ENCODE peak calls at places on chromosome 17, in ten cellular contexts. L, J, H, S, G, C, Y, M, K and D are unnamed samples. For H3K4me1, the result is how much of the 10 kb centered on the place peaks cover.

GRCh38 chr17:47686661-47687327 is 7.2 kb upstream of the TBKBP1 start:
- DNase-seq in L (no peak), J (no peak), H (peak), S (no peak), G (no peak), C (no peak), Y (peak), M (no peak), K (no peak), D (no peak)

GRCh38 chr17:59437766-59438165 is 106.3 kb downstream of the YPEL2 start:
- DNase-seq in L (no peak), J (no peak), H (no peak), S (no peak), G (no peak), C (no peak), Y (no peak), M (no peak), K (no peak), D (no peak)

GRCh38 chr17:4506180-4506814 is 7.6 kb downstream of the SPNS2 start:
- DNase-seq in L (no peak), J (no peak), H (no peak), S (no peak), G (no peak), C (no peak), Y (no peak), M (no peak), K (no peak), D (no peak)

GRCh38 chr17:21677126-21677910 is 15.0 kb upstream of the KCNJ18 start:
- DNase-seq in L (no peak), J (no peak), H (no peak), S (peak), G (no peak), C (no peak), Y (no peak), M (no peak), K (no peak), D (no peak)

GRCh38 chr17:57551321-57552079 is 193.6 kb downstream of the CCDC182 start:
- DNase-seq in L (no peak), J (no peak), H (no peak), S (no peak), G (no peak), C (no peak), Y (no peak), M (no peak), K (peak), D (no peak)

GRCh38 chr17:78541488-78542237 is 35.5 kb downstream of the DNAH17 start:
- DNase-seq in L (no peak), J (no peak), H (no peak), S (peak), G (no peak), C (peak), Y (no peak), M (no peak), K (no peak), D (no peak)

GRCh38 chr17:66275651-66276050 is 26.8 kb upstream of the PRKCA start:
- DNase-seq in L (peak), J (no peak), H (peak), S (no peak), G (peak), C (peak), Y (peak), M (no peak), K (no peak), D (peak)

GRCh38 chr17:1201132-1201702 is 21.4 kb upstream of the ABR start:
- DNase-seq in L (no peak), J (no peak), H (no peak), S (no peak), G (no peak), C (no peak), Y (no peak), M (peak), K (no peak), D (no peak)

DNA sequence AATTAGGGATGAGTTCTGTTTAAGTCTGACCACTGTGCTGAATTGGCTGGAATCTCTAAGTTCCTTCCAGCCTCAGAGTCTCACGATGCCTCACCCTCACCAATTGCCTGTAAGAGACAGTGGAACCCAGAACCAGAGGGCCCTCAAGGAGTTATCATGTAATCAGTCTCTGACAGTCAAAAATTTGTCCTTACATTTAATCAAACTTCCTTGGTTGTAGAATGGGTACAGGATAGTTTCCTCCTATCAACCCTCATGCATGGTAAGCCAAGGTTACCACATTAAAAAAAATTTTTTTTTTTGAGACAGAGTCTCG is 83.2 kb downstream of the CDK5R1 start:
- DNase-seq in L (no peak), J (no peak), H (no peak), S (no peak), G (no peak), C (no peak), Y (no peak), M (no peak), K (no peak), D (no peak)
- H3K4me1 ChIP-seq in L (under half), J (under half), H (under half), S (under half), G (under half), C (under half), Y (under half), M (under half), K (under half), D (under half)

GRCh38 chr17:81128774-81129173 is 36.5 kb upstream of the PVALEF start:
- DNase-seq in L (no peak), J (no peak), H (no peak), S (no peak), G (no peak), C (no peak), Y (no peak), M (no peak), K (no peak), D (no peak)
- TF ChIP-seq POLR2AphosphoS5 in L (no peak), J (no peak), H (no peak), S (no peak), G (no peak), C (no peak), Y (no peak), M (no peak), K (no peak), D (no peak)

DNA sequence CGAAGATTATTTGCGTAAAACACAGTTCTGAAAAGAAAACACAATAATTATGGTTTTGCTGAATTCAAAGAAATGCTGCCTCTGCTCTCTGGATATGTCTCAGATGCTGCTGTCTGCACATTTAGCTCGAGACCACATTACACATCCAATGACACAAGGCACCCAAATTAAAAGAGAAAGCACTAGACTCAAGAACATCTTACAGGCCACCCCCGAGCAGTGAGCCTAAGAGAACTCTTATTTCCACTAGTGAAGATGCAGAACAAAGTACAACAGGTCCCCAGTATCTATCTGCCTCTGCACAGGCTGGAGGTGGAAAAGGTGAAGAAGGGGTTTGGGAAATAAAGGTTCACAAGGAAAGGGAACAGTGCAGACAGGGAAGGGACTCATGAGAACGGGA is 33.5 kb downstream of the GRB2 start:
- DNase-seq in L (no peak), J (no peak), H (no peak), S (no peak), G (no peak), C (no peak), Y (no peak), M (no peak), K (no peak), D (no peak)
- H3K4me1 ChIP-seq in L (under half), J (under half), H (under half), S (under half), G (under half), C (under half), Y (under half), M (half or more), K (under half), D (under half)

GRCh38 chr17:42253601-42254000 is 22.6 kb downstream of the STAT5B start:
- DNase-seq in L (no peak), J (no peak), H (no peak), S (no peak), G (no peak), C (no peak), Y (no peak), M (no peak), K (no peak), D (no peak)
- TF ChIP-seq POLR2AphosphoS5 in L (no peak), J (no peak), H (no peak), S (no peak), G (no peak), C (no peak), Y (no peak), M (no peak), K (no peak), D (no peak)

DNA sequence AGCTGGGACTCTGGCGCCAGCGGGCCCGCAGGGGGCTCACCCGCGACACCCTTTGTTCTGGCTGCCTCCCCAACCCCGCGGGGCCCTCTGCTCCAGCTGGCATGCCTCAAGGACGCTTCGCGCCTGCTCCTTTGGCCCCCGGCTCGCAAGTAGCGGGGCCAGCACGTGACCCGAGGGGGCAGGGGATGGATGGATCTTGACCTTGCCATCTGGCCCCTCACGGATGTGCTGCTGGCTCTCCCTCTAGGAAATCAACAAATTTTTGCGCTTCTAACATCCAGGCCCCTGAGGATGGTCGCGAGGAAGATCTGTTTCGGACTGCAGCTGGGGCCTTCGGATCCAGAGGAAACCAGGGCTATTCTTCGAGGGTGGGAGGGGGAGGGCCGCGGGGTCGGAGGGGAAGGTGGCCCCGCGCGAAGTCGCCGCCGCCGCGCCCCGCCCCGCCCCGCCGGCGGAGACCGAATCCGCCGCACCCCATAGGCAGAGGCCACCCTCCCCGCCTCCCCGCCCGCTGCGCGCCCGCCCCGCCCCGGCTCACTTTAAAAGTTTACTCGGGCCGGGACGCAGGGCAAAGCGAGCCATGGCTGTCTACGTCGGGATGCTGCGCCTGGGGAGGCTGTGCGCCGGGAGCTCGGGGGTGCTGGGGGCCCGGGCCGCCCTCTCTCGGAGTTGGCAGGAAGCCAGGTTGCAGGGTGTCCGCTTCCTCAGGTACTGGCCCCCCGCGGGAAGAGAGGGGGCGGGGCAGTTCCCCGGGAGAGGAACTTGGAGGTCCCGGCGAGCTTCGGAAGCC is at the start of gene ACSF2:
- DNase-seq in L (no peak), J (no peak), H (peak), S (peak), G (peak), C (no peak), Y (peak), M (peak), K (peak), D (peak)
- H3K4me1 ChIP-seq in L (under half), J (half or more), H (under half), S (half or more), G (under half), C (under half), Y (half or more), M (under half), K (half or more), D (under half)

DNA sequence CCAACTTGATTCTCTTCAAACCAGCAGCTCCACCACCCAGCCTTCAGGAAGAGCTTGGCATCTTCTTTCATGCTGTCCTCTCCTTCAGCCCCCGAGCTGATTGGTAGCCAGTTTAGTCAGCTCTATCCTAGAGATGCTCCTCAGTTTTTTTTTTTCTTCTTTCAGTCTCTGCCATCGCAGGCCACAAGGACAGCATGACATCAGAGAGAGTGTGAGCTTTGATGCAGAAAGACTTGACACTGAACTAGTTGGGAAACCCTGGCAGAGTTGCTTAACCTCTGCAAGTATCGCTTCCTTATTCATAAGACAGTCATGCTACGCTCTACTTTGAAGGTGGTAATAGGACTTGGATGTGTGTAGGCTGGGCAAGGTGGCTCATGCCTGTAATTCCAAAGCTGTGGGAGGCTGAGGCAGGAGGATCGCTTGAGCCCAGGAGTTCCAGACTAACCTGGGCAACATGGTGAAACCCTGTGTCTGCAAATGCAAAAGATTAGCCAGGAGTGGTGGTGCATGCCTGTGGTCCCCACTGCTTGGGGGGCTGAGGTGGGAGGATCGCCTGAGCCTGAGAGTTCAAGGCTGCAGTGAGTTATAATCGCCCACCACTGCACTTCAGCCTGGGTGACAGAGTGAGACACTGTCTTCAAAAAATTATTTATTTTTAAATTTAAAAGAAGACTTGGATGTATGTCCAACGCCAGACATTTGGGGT is 2.6 kb downstream of the CD300LB start:
- DNase-seq in L (no peak), J (no peak), H (no peak), S (peak), G (no peak), C (no peak), Y (no peak), M (peak), K (no peak), D (peak)
- TF ChIP-seq POLR2AphosphoS5 in L (no peak), J (no peak), H (no peak), S (no peak), G (no peak), C (no peak), Y (no peak), M (peak), K (no peak), D (no peak)